ENCODE peak calls at places on chromosome 6, in nine cellular contexts. Q, R, W, K, G, T, S, E and O are unnamed samples.

GRCh38 chr6:169172946-169173345 is 80.7 kb downstream of the THBS2 start:
- DNase-seq in R (no peak), Q (no peak), K (no peak), T (no peak), W (no peak), E (no peak), S (no peak), G (no peak), O (no peak)

GRCh38 chr6:35094183-35094582 is 47.0 kb downstream of the TCP11 start:
- DNase-seq in S (no peak), K (no peak), E (no peak), G (no peak), R (no peak), T (no peak), Q (no peak), W (no peak), O (no peak)

GRCh38 chr6:3222506-3223038 is 4.9 kb downstream of the TUBB2B start:
- DNase-seq in R (no peak), Q (no peak), T (no peak), S (no peak), G (no peak), K (no peak), E (no peak), W (peak; percentile 90), O (no peak)

GRCh38 chr6:38942442-38942841 is 106.1 kb upstream of the GLP1R start:
- DNase-seq in R (no peak), G (no peak), Q (no peak), K (no peak), S (no peak), W (no peak), T (no peak), E (no peak), O (no peak)

GRCh38 chr6:28296520-28297060 is 15.2 kb downstream of the PGBD1 start:
- DNase-seq in E (no peak), R (no peak), G (no peak), Q (no peak), S (no peak), K (no peak), W (no peak), T (no peak), O (no peak)

GRCh38 chr6:26554669-26555504 is 16.7 kb downstream of the HMGN4 start:
- DNase-seq in R (peak; percentile 35), G (no peak), T (peak; percentile 86), Q (no peak), E (peak; percentile 18), S (no peak), W (no peak), K (no peak), O (peak; percentile 22)

GRCh38 chr6:33297956-33298772 is 578 bp downstream of the RGL2 start:
- DNase-seq in T (peak; percentile 85), E (no peak), G (peak; percentile 59), S (peak; percentile 85), Q (no peak), K (no peak), W (no peak), R (no peak), O (no peak)

GRCh38 chr6:130890531-130890950 is 63.3 kb downstream of the SMLR1 start:
- DNase-seq in S (no peak), G (no peak), R (no peak), T (no peak), Q (no peak), K (no peak), E (no peak), W (no peak), O (no peak)

GRCh38 chr6:30881987-30882763 is 2.1 kb upstream of the DDR1 start:
- DNase-seq in T (no peak), K (no peak), Q (no peak), S (peak; percentile 10), E (no peak), W (no peak), G (peak; percentile 34), R (no peak), O (no peak)